ENCODE peak calls at places on chromosomes 11 and 22, in four cellular contexts. One of them, this sample, is unnamed.

GRCh38 chr22:20435436-20436308 is 2.0 kb downstream of the SCARF2 start:
- DNase-seq in K562: no peak
- DNase-seq in WTC11: no peak
- DNase-seq in HepG2: no peak
- DNase-seq in this sample: no peak

GRCh38 chr22:47407626-47408025 is 645.2 kb downstream of the TBC1D22A start:
- DNase-seq in HepG2: no peak
- DNase-seq in WTC11: no peak
- DNase-seq in K562: no peak
- DNase-seq in this sample: no peak

GRCh38 chr11:12460441-12460840 is 83.1 kb downstream of the PARVA start:
- DNase-seq in K562: no peak
- DNase-seq in WTC11: no peak
- DNase-seq in HepG2: peak
- DNase-seq in this sample: no peak

GRCh38 chr11:96199563-96200025 is 143.4 kb downstream of the MAML2 start:
- DNase-seq in K562: no peak
- DNase-seq in HepG2: no peak
- DNase-seq in WTC11: no peak
- DNase-seq in this sample: no peak

GRCh38 chr11:14386895-14387480 is 28.0 kb upstream of the RRAS2 start:
- DNase-seq in HepG2: no peak
- DNase-seq in WTC11: peak
- DNase-seq in K562: no peak
- DNase-seq in this sample: no peak

GRCh38 chr11:108624196-108624925 is 30.8 kb upstream of the EXPH5 start:
- DNase-seq in K562: no peak
- DNase-seq in HepG2: no peak
- DNase-seq in WTC11: no peak
- DNase-seq in this sample: no peak

GRCh38 chr22:36439481-36440271 is 41.8 kb downstream of the TXN2 start:
- DNase-seq in WTC11: no peak
- DNase-seq in HepG2: peak
- DNase-seq in K562: peak
- DNase-seq in this sample: peak

GRCh38 chr22:46830001-46830715 is 67.7 kb downstream of the TBC1D22A start:
- DNase-seq in HepG2: no peak
- DNase-seq in WTC11: no peak
- DNase-seq in K562: no peak
- DNase-seq in this sample: peak

GRCh38 chr22:38110863-38111852 is 674 bp upstream of the BAIAP2L2 start:
- DNase-seq in HepG2: peak
- DNase-seq in K562: peak
- DNase-seq in WTC11: peak
- DNase-seq in this sample: peak

GRCh38 chr11:132028380-132029240 is 658.2 kb downstream of the NTM start:
- DNase-seq in HepG2: peak
- DNase-seq in WTC11: no peak
- DNase-seq in K562: peak
- DNase-seq in this sample: peak

GRCh38 chr22:40642316-40642715 is 5.8 kb upstream of the MRTFA start:
- DNase-seq in HepG2: no peak
- DNase-seq in WTC11: no peak
- DNase-seq in K562: no peak
- DNase-seq in this sample: no peak
- TF ChIP-seq USF2 in HepG2: no peak
- TF ChIP-seq USF2 in WTC11: no peak
- TF ChIP-seq USF2 in K562: no peak
- TF ChIP-seq USF2 in this sample: no peak

DNA sequence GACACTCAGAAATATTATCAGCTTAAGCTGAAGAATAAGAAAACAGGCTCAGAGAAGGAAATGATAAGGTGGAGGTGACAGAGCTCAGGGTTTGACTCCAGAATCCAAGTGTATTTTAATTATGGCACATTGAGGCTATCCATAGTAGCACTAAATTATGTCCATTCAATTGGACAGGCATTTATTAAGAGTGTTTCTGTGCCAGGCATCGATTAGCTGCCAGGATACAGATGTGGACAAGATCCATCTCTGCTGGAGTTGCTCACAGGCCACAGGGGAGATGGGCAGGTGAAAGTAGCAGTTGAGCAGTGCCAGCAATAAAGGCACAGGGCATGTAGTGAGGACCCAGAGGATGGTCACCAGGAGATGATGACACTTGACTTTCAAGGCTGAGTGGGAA is 592.5 kb downstream of the INSC start:
- DNase-seq in K562: no peak
- DNase-seq in HepG2: no peak
- DNase-seq in WTC11: no peak
- DNase-seq in this sample: no peak
- TF ChIP-seq HMGXB4 in K562: no peak
- TF ChIP-seq HMGXB4 in HepG2: no peak
- TF ChIP-seq HMGXB4 in WTC11: no peak
- TF ChIP-seq HMGXB4 in this sample: no peak

GRCh38 chr22:42947211-42947990 is 67.5 kb downstream of the PACSIN2 start:
- DNase-seq in K562: no peak
- DNase-seq in WTC11: no peak
- DNase-seq in HepG2: peak
- DNase-seq in this sample: peak
- TF ChIP-seq USF2 in K562: no peak
- TF ChIP-seq USF2 in WTC11: no peak
- TF ChIP-seq USF2 in HepG2: no peak
- TF ChIP-seq USF2 in this sample: no peak

DNA sequence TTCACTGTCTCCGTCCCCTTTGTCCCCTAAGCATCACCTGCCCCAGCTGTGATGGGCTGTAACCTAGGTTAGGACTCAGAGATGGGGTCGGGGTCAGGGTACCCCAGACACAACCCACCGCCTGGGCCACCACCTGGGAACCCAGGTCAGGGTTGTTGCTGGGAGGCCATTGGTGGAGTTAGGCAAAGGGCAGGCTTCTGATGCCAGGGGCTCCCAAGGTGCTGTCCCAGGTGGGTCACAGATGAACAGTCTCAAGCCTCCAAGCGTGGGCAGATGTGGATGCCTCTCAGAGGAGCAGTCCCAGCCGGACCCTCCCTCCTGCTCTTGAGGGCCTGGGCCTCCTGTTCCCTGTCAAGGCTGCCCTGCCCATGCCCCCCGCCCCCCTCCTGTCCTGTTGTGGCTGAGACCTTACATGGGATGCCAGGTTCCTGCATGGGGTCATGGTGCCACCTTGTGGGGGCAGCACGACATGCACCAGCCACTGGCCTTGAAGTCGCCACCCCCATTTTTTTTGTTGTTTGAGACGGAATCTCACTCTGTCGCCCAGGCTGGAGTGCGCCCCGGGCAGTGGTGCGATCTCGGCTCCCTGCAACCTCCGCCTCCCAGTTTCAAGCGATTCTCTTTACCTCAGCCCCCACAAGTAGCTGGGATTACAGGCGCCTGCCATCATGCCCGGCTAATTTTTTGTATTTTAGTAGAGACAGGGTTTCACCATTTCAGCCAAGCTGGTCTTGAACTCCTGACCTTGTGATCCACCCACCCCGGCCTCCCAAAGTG is 12.1 kb downstream of the GATD1 start:
- DNase-seq in HepG2: peak
- DNase-seq in K562: peak
- DNase-seq in WTC11: peak
- DNase-seq in this sample: peak
- TF ChIP-seq HMGXB4 in HepG2: no peak
- TF ChIP-seq HMGXB4 in K562: no peak
- TF ChIP-seq HMGXB4 in WTC11: peak
- TF ChIP-seq HMGXB4 in this sample: peak

GRCh38 chr11:98099371-98099770 is 921.4 kb upstream of the CNTN5 start:
- DNase-seq in WTC11: no peak
- DNase-seq in K562: no peak
- DNase-seq in HepG2: no peak
- DNase-seq in this sample: no peak
- TF ChIP-seq USF2 in WTC11: no peak
- TF ChIP-seq USF2 in K562: no peak
- TF ChIP-seq USF2 in HepG2: no peak
- TF ChIP-seq USF2 in this sample: no peak

GRCh38 chr11:68340784-68341556 is 28.6 kb downstream of the LRP5 start:
- DNase-seq in K562: no peak
- DNase-seq in WTC11: no peak
- DNase-seq in HepG2: no peak
- DNase-seq in this sample: peak
- TF ChIP-seq HMGXB4 in K562: no peak
- TF ChIP-seq HMGXB4 in WTC11: no peak
- TF ChIP-seq HMGXB4 in HepG2: no peak
- TF ChIP-seq HMGXB4 in this sample: no peak

DNA sequence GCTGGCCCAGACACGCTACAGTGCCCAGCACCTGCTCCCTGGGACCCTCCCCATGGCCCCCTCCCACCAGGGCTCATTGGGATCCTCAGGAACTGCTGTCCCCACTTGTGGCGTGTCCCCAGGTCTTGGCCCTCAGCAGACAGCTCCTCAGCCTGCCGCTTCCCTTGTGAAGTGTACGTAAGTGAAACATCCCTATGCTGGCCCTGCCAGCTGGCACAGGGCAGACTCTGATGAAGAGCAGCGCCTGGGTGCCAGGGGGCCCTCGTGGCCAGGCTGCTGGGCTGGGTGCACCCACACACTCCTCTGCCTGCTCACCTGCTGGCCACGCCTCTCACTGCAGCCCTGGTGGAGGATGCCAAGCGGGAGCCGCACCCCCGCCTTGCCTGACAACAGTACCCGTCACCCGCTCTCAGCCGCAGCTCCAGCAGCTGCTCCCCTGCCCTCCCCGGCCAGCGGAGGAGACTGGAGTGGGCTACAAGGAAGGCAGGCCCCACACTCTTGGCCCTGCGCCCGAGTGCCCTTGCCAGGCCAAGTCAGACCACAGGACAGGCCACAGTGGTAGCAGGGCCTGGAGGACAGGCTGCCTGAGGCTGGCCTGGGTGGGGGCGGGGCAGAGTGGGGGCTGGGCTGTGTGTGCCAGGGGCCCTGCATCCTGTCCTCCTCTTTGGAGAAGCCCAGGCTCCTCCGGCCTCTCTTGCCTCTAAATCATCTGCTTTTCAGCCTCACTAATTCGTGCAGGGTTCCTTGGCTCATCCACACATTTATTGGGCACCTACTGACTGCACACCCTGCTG is 39.5 kb downstream of the IGF2 start:
- DNase-seq in K562: no peak
- DNase-seq in WTC11: no peak
- DNase-seq in HepG2: no peak
- DNase-seq in this sample: no peak
- TF ChIP-seq USF2 in K562: no peak
- TF ChIP-seq USF2 in WTC11: no peak
- TF ChIP-seq USF2 in HepG2: no peak
- TF ChIP-seq USF2 in this sample: no peak

GRCh38 chr22:31350410-31350863 is 4.3 kb upstream of the PATZ1 start:
- DNase-seq in K562: peak
- DNase-seq in HepG2: peak
- DNase-seq in WTC11: peak
- DNase-seq in this sample: peak
- TF ChIP-seq HMGXB4 in K562: no peak
- TF ChIP-seq HMGXB4 in HepG2: no peak
- TF ChIP-seq HMGXB4 in WTC11: no peak
- TF ChIP-seq HMGXB4 in this sample: no peak